ENCODE peak calls at places on chromosomes 1 and 21, in five cellular contexts. C is CD8-positive, alpha-beta T cell; N is CD4-positive, alpha-beta T cell; L is tibial artery; H is left ventricle myocardium inferior. W is an unnamed sample.
A peak's percentile ranks its signal among the peaks of the same experiment; 100 is the strongest.

GRCh38 chr1:226572325-226572726 is 23.8 kb downstream of the STUM start:
- DNase-seq in C (no peak), N (no peak), L (peak; percentile 46), H (no peak), W (no peak)

GRCh38 chr1:34113887-34114286 is 51.1 kb downstream of the CSMD2 start:
- DNase-seq in C (no peak), N (no peak), L (no peak), H (no peak), W (no peak)

GRCh38 chr1:67316180-67316902 is 8.7 kb downstream of the IL12RB2 start:
- DNase-seq in C (no peak), N (no peak), L (no peak), H (no peak), W (no peak)

GRCh38 chr1:33633019-33633801 is 160.8 kb downstream of the ZSCAN20 start:
- DNase-seq in C (peak; percentile 66), N (peak; percentile 82), L (peak; percentile 91), H (peak; percentile 87), W (peak; percentile 56)

GRCh38 chr1:1344672-1345361 is 4.4 kb downstream of the DVL1 start:
- DNase-seq in C (no peak), N (no peak), L (no peak), H (no peak), W (no peak)

GRCh38 chr1:199205740-199206139 is 566.9 kb downstream of the PTPRC start:
- DNase-seq in C (no peak), N (no peak), L (no peak), H (no peak), W (no peak)

GRCh38 chr1:231187556-231187955 is 25.7 kb downstream of the TRIM67 start:
- DNase-seq in C (no peak), N (no peak), L (no peak), H (no peak), W (no peak)

GRCh38 chr1:20739225-20739624 is 6.7 kb upstream of the SH2D5 start:
- DNase-seq in C (no peak), N (no peak), L (no peak), H (no peak), W (no peak)

GRCh38 chr1:65176071-65176470 is 28.1 kb downstream of the AK4 start:
- DNase-seq in C (no peak), N (no peak), L (no peak), H (no peak), W (no peak)

GRCh38 chr1:144101397-144102050 is 129.7 kb upstream of the FAM72C start:
- DNase-seq in C (no peak), N (peak; percentile 8), L (peak; percentile 75), H (peak; percentile 26), W (peak; percentile 15)

GRCh38 chr1:54885863-54886723 is 902 bp downstream of the DHCR24 start:
- DNase-seq in C (no peak), N (no peak), L (no peak), H (no peak), W (no peak)

GRCh38 chr1:115041654-115042053 is 12.0 kb downstream of the TSHB start:
- DNase-seq in C (no peak), N (no peak), L (no peak), H (no peak), W (no peak)

GRCh38 chr1:178151831-178152230 is 57.9 kb downstream of the RASAL2 start:
- DNase-seq in C (no peak), N (no peak), L (no peak), H (no peak), W (no peak)

GRCh38 chr21:21200103-21200938 is 202.1 kb downstream of the NCAM2 start:
- DNase-seq in C (no peak), N (no peak), L (peak; percentile 74), H (peak; percentile 31), W (no peak)

GRCh38 chr1:158124034-158124433 is 56.7 kb upstream of the CD1D start:
- DNase-seq in C (no peak), N (no peak), L (no peak), H (no peak), W (no peak)

GRCh38 chr1:90220941-90221693 is 226.2 kb downstream of the ZNF326 start:
- DNase-seq in C (no peak), N (no peak), L (no peak), H (no peak), W (no peak)

GRCh38 chr1:10808441-10808840 is 12.0 kb upstream of the CASZ1 start:
- DNase-seq in C (no peak), N (no peak), L (no peak), H (no peak), W (no peak)

GRCh38 chr1:67700220-67700619 is 15.2 kb downstream of the GADD45A start:
- DNase-seq in C (no peak), N (no peak), L (no peak), H (no peak), W (no peak)

GRCh38 chr1:27066313-27066630 is 53.6 kb upstream of the TENT5B start:
- DNase-seq in C (no peak), N (no peak), L (no peak), H (no peak), W (no peak)

GRCh38 chr1:50275564-50275963 is 147.7 kb downstream of the DMRTA2 start:
- DNase-seq in C (no peak), N (no peak), L (no peak), H (no peak), W (no peak)

GRCh38 chr1:2128189-2128901 is 66.2 kb downstream of the FAAP20 start:
- DNase-seq in C (no peak), N (no peak), L (no peak), H (peak; percentile 14), W (no peak)

GRCh38 chr1:10204003-10204642 is 6.2 kb upstream of the KIF1B start:
- DNase-seq in C (no peak), N (no peak), L (peak; percentile 39), H (no peak), W (no peak)

GRCh38 chr1:44405041-44405803 is at the start of gene RNF220:
- DNase-seq in C (no peak), N (peak; percentile 21), L (peak; percentile 70), H (peak; percentile 53), W (no peak)

GRCh38 chr1:21624577-21625389 is 44.4 kb downstream of the RAP1GAP start:
- DNase-seq in C (no peak), N (no peak), L (no peak), H (no peak), W (no peak)

GRCh38 chr21:26795866-26796329 is 49.3 kb downstream of the ADAMTS1 start:
- DNase-seq in C (no peak), N (no peak), L (peak; percentile 80), H (peak; percentile 37), W (no peak)

GRCh38 chr1:46181343-46182260 is 5.3 kb upstream of the P3R3URF start:
- DNase-seq in C (no peak), N (no peak), L (no peak), H (no peak), W (no peak)

DNA sequence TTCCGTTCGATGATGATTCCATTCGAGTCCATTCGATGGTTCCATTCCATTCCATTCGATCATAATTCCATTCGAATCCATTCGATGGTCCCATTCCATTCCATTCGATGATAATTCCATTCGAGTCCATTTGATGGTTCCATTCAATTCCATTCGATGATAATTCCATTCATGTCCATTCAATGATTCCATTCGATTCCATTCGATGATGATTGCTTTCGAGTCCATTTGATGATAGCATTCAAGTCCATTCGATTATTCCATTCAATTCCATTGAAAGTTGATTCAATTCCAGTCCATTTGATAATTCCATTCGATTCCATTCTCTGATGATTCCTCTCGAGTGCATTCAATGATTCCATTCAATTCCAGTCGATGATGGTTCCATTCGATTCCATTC is 3895.3 kb downstream of the SRGAP2C start:
- DNase-seq in C (no peak), N (no peak), L (no peak), H (no peak), W (no peak)
- H3K9me3 ChIP-seq in C (no peaks in the 10 kb centered on the region), N (peaks cover 37% of the 10 kb centered on the region), L (peaks cover 3% of the 10 kb centered on the region), H (peaks cover 93% of the 10 kb centered on the region), W (peaks cover 2% of the 10 kb centered on the region)

GRCh38 chr1:221637641-221638041 is 104.2 kb downstream of the DUSP10 start:
- DNase-seq in C (no peak), N (no peak), L (no peak), H (peak; percentile 14), W (no peak)

GRCh38 chr1:221635305-221635704 is 106.6 kb downstream of the DUSP10 start:
- DNase-seq in C (no peak), N (no peak), L (no peak), H (no peak), W (no peak)

GRCh38 chr1:221636096-221636495 is 105.8 kb downstream of the DUSP10 start:
- DNase-seq in C (no peak), N (no peak), L (no peak), H (no peak), W (no peak)

GRCh38 chr1:221634606-221635005 is 107.3 kb downstream of the DUSP10 start:
- DNase-seq in C (no peak), N (no peak), L (no peak), H (no peak), W (no peak)

DNA sequence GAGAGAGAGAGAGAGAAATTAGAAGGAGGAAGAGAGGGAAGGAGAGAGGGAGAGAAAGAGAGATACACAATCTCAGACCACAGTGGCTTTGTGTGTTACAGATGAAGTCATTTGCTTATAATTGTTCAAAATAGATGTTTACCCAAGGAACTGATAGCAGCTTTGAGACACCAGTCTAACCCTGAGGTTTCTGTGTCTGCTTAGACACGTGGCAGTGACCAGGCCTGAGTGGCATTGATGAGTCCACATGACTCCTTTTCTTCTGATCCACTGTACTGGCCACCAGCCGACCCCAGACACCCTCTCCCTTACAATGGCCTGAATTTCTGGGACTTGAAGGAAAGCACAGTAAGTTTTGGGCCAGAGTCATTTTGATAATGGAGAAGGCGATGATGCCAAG is 104.9 kb downstream of the DUSP10 start:
- DNase-seq in C (no peak), N (no peak), L (no peak), H (no peak), W (no peak)
- H3K9me3 ChIP-seq in C (no peaks in the 10 kb centered on the region), N (no peaks in the 10 kb centered on the region), L (no peaks in the 10 kb centered on the region), H (no peaks in the 10 kb centered on the region), W (no peaks in the 10 kb centered on the region)

DNA sequence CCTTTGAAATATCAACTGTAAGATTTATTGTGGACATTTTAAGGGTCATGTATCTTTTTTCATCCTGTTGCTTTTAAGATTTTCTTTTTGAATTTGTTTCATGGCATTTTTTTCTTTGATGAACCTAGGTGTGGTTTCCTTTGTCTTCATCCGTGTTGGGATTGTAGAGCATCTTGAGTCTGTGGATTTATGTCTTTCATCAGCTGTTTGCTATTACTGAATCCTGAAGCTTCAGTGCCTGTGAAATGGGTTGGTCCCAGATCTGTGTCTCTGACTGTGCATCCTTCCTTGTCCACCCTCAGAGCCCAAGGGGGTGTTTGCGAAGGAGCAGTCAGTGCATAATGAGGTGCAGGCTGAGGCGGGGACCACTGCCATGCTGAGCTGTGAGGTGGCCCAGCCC is 37.3 kb downstream of the OBSCN start:
- DNase-seq in C (no peak), N (no peak), L (no peak), H (no peak), W (no peak)
- H3K9me3 ChIP-seq in C (peaks cover 13% of the 10 kb centered on the region), N (peaks cover 59% of the 10 kb centered on the region), L (peaks cover 5% of the 10 kb centered on the region), H (peaks cover 57% of the 10 kb centered on the region), W (peaks cover 9% of the 10 kb centered on the region)

DNA sequence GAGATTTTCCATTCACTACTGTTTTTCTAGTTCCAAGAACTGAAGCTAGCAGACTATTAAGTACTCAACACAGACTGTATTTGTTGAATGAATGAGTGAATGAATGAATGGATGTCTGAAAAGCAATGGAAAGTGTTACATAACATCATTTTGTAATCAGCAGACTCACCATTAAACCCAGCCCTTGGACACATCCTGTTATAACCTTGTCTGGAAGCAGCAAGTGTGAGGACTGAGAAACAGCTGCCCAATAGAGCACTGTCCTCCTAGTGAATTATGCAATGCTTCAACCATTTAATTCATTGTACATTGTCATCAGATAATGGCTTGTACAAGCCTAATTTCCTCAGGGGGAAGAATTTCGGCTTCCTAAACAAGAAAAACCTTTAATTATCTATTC is 391.0 kb downstream of the LTN1 start:
- DNase-seq in C (no peak), N (no peak), L (no peak), H (no peak), W (no peak)
- H3K9me3 ChIP-seq in C (peaks cover 7% of the 10 kb centered on the region), N (peaks cover 27% of the 10 kb centered on the region), L (no peaks in the 10 kb centered on the region), H (peaks cover 18% of the 10 kb centered on the region), W (no peaks in the 10 kb centered on the region)

GRCh38 chr1:93698351-93699112 is 16.9 kb upstream of the BCAR3 start:
- DNase-seq in C (no peak), N (no peak), L (no peak), H (no peak), W (no peak)
- H3K9me3 ChIP-seq in C (no peaks in the 10 kb centered on the region), N (no peaks in the 10 kb centered on the region), L (no peaks in the 10 kb centered on the region), H (no peaks in the 10 kb centered on the region), W (no peaks in the 10 kb centered on the region)